ENCODE peak calls at places on chromosomes 13 and 19, in four cellular contexts. Y is GM12878, C is K562, Z is HepG2. X is an unnamed sample.
A peak's percentile ranks its signal among the peaks of the same experiment; 100 is the strongest.

GRCh38 chr13:75378301-75378700 is 103.7 kb downstream of the TBC1D4 start:
- DNase-seq in Y (no peak), C (no peak), Z (no peak), X (no peak)

GRCh38 chr13:20340136-20340758 is 108.1 kb upstream of the GJB6 start:
- DNase-seq in Y (no peak), C (no peak), Z (no peak), X (no peak)

GRCh38 chr13:97191143-97191542 is 31.0 kb upstream of the MBNL2 start:
- DNase-seq in Y (no peak), C (peak; percentile 50), Z (no peak), X (no peak)

GRCh38 chr19:10389863-10390262 is 9.5 kb upstream of the TYK2 start:
- DNase-seq in Y (no peak), C (no peak), Z (no peak), X (no peak)

GRCh38 chr19:46863818-46864629 is 3.2 kb downstream of the ARHGAP35 start:
- DNase-seq in Y (no peak), C (no peak), Z (peak; percentile 66), X (peak; percentile 47)

GRCh38 chr19:6038634-6039405 is 60.9 kb upstream of the RANBP3 start:
- DNase-seq in Y (peak; percentile 82), C (no peak), Z (no peak), X (no peak)

GRCh38 chr13:46172531-46172991 is 9.4 kb downstream of the LCP1 start:
- DNase-seq in Y (no peak), C (no peak), Z (no peak), X (no peak)

GRCh38 chr19:28869459-28869858 is 343.5 kb downstream of the UQCRFS1 start:
- DNase-seq in Y (peak; percentile 4), C (no peak), Z (no peak), X (no peak)

GRCh38 chr19:999379-999719 is 870 bp upstream of the GRIN3B start:
- DNase-seq in Y (no peak), C (no peak), Z (no peak), X (no peak)

GRCh38 chr13:31982124-31982523 is 49.5 kb upstream of the FRY start:
- DNase-seq in Y (no peak), C (no peak), Z (no peak), X (no peak)

GRCh38 chr13:97344250-97345175 is 89.5 kb upstream of the RAP2A start:
- DNase-seq in Y (no peak), C (peak; percentile 22), Z (peak; percentile 62), X (peak; percentile 67)

GRCh38 chr19:28497137-28497536 is 715.8 kb downstream of the UQCRFS1 start:
- DNase-seq in Y (no peak), C (no peak), Z (no peak), X (no peak)

GRCh38 chr19:41945135-41945766 is 13.9 kb downstream of the RABAC1 start:
- DNase-seq in Y (peak; percentile 94), C (no peak), Z (no peak), X (no peak)

GRCh38 chr19:2488942-2489731 is 13.2 kb downstream of the GADD45B start:
- DNase-seq in Y (no peak), C (no peak), Z (no peak), X (peak; percentile 92)

GRCh38 chr13:78658630-78659449 is at the start of gene OBI1:
- DNase-seq in Y (peak; percentile 40), C (peak; percentile 76), Z (peak; percentile 76), X (peak; percentile 88)

GRCh38 chr13:32468502-32469147 is 40.7 kb upstream of the N4BP2L1 start:
- DNase-seq in Y (no peak), C (peak; percentile 20), Z (no peak), X (no peak)

GRCh38 chr19:13804830-13805683 is 9.8 kb downstream of the ZSWIM4 start:
- DNase-seq in Y (no peak), C (no peak), Z (peak; percentile 32), X (peak; percentile 72)

GRCh38 chr13:85586856-85587255 is 212.4 kb downstream of the SLITRK6 start:
- DNase-seq in Y (no peak), C (no peak), Z (no peak), X (no peak)

GRCh38 chr19:2315818-2316353 is 7.9 kb upstream of the LINGO3 start:
- DNase-seq in Y (no peak), C (peak; percentile 66), Z (peak; percentile 55), X (peak; percentile 95)

GRCh38 chr19:45283443-45284033 is 32.5 kb downstream of the MARK4 start:
- DNase-seq in Y (peak; percentile 17), C (no peak), Z (no peak), X (no peak)

GRCh38 chr19:40219721-40220276 is 1.6 kb upstream of the TTC9B start:
- DNase-seq in Y (no peak), C (no peak), Z (no peak), X (no peak)

GRCh38 chr13:100461309-100462035 is 127.1 kb downstream of the GGACT start:
- DNase-seq in Y (no peak), C (no peak), Z (no peak), X (no peak)
- TF ChIP-seq MXI1 in Y (no peak), C (no peak), Z (no peak), X (no peak)

DNA sequence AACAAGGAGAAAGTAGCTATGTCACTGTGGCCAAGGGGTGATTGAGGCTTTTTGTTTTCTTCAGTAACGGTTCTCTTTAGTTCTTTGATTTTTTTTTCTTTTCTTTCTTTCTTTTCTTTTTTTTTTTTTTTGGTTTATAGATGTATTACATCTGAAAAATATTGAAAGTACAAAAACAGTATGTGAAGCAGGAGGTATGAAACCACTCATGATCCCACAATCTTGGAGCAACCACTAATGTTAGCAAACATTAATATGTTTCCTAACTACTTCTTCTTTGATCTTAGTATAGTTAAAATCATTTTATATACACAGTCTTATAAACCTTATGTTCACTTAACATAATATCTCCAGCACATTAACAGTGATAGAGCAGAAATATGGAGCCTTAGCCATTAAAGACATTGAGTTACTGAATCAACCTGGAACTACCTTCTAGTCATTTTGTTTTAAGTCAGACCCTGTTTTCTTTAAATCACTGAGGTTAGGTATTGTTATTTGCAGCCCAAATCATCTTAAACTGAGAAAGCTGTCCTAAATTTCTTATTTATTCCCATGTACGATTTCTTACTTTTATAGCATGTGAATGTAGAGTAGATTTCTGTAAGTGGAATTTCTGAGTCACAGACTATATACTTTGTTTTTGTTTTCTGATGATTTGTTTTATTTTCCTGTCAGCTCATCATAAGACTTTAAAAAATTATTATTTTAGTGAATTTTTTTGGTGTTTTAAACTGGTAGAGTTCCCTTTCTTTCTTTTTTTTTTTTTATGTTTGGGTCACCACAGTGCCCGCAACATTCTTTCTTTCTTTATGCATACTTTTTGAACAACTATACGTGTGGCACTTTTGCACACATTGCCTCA is 45.7 kb downstream of the WDFY2 start:
- DNase-seq in Y (no peak), C (no peak), Z (no peak), X (no peak)
- H3K4me1 ChIP-seq in Y (peaks cover under 1% of the 10 kb centered on the region), C (peaks cover 7% of the 10 kb centered on the region), Z (peaks cover 66% of the 10 kb centered on the region), X (peaks cover 57% of the 10 kb centered on the region)

GRCh38 chr19:33098023-33098652 is 17.2 kb downstream of the GPATCH1 start:
- DNase-seq in Y (no peak), C (no peak), Z (peak; percentile 76), X (no peak)

GRCh38 chr19:33100894-33101644 is 20.1 kb downstream of the GPATCH1 start:
- DNase-seq in Y (no peak), C (peak; percentile 75), Z (peak; percentile 97), X (no peak)

GRCh38 chr19:33108161-33108560 is 23.8 kb upstream of the WDR88 start:
- DNase-seq in Y (no peak), C (no peak), Z (no peak), X (no peak)

DNA sequence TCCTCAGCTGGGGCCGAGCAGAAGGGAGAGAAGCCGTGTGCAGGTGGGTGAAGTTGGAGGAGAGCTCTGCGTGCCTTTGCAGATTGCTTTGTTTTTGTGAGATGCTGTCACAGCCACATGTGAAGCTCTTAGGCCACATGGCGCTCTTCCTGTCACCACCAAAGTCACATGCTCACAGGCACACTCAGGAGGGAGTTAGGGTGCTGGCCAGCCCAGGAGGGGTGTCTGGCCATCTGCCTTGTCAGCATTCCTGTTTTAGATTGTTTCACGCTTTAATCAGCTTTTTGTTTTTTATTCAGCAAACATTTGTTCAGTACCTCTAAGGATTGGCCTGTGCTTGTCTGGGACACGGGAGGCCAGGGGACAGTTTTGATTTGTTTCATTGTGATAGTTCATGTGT is 21.9 kb downstream of the GPATCH1 start:
- DNase-seq in Y (no peak), C (no peak), Z (no peak), X (no peak)
- TF ChIP-seq TAF1 in Y (no peak), C (no peak), Z (no peak), X (no peak)

GRCh38 chr19:4830768-4831265 is 695 bp downstream of the TICAM1 start:
- DNase-seq in Y (no peak), C (no peak), Z (no peak), X (no peak)

GRCh38 chr19:4829001-4829712 is 2.4 kb downstream of the TICAM1 start:
- DNase-seq in Y (no peak), C (no peak), Z (peak; percentile 74), X (no peak)

GRCh38 chr19:4830332-4830731 is 1.2 kb downstream of the TICAM1 start:
- DNase-seq in Y (no peak), C (no peak), Z (no peak), X (no peak)

GRCh38 chr19:4832776-4833175 is 1.3 kb upstream of the TICAM1 start:
- DNase-seq in Y (no peak), C (no peak), Z (no peak), X (no peak)

GRCh38 chr19:4831351-4832340 is at the start of gene TICAM1:
- DNase-seq in Y (no peak), C (peak; percentile 78), Z (no peak), X (peak; percentile 88)
- TF ChIP-seq MXI1 in Y (peak; percentile 17), C (no peak), Z (no peak), X (peak; percentile 38)

DNA sequence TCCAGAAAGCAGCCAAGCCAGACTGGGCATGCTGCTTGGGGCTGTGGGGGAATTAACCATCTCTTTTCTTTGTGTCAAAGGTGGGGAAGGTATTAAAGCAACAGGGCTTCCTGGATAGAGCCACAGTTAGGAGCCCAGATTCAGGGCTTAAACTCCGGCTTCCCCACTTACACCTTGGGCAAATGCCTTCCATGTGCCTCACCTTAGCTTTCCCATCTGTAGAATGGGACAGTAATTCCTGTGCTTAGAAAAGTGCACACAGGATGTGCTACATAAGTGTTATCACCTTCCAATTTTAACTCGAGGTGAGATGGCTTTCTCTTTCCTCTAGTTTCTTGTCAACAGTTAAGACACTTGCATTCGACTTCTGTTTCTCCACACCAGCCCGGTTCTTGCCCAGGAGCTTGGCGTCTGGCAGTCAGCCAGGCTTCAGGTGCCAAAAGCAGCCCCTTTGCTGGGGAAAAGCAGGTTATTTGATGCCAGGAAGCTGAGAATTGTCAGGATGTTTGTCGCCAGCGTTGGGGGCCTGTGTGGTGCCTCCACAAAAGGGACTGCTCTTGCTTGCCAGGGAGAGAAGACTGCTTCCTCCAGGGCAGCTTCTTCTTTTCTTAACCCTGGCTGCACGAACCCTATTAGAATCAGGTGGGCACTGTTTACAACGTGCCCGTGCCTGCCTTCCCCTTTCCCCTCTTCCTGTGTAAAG is 79.2 kb downstream of the SIPA1L3 start:
- DNase-seq in Y (no peak), C (no peak), Z (no peak), X (no peak)
- H3K4me1 ChIP-seq in Y (peaks cover 39% of the 10 kb centered on the region), C (no peaks in the 10 kb centered on the region), Z (peaks cover 29% of the 10 kb centered on the region), X (peaks cover 2% of the 10 kb centered on the region)

GRCh38 chr13:61954092-61954491 is 538.4 kb upstream of the PCDH20 start:
- DNase-seq in Y (no peak), C (no peak), Z (peak; percentile 4), X (peak; percentile 14)
- TF ChIP-seq TAF1 in Y (no peak), C (no peak), Z (no peak), X (no peak)

X was measured in SK-N-SH.